ENCODE peak calls at places on chromosomes 6 and 20, in eight cellular contexts. I is GM18507; Y is mesendoderm; G is NCI-H510A; T is stimulated activated naive CD4-positive, alpha-beta T cell; S is right lobe of liver; U is ACHN; X is WTC11. M is an unnamed sample.

GRCh38 chr6:114339706-114340105 is 3.1 kb downstream of the HS3ST5 start:
- DNase-seq in I (no peak), Y (no peak), G (no peak), T (no peak), S (no peak), U (no peak), X (no peak), M (no peak)

GRCh38 chr6:34543421-34543820 is 12.7 kb downstream of the SPDEF start:
- DNase-seq in I (no peak), Y (no peak), G (no peak), T (no peak), S (no peak), U (peak), X (no peak), M (no peak)

GRCh38 chr6:156575361-156575760 is 201.8 kb upstream of the ARID1B start:
- DNase-seq in I (no peak), Y (no peak), G (no peak), T (no peak), S (no peak), U (no peak), X (no peak), M (no peak)

GRCh38 chr6:150535818-150536220 is 63.9 kb upstream of the PLEKHG1 start:
- DNase-seq in I (no peak), Y (no peak), G (no peak), T (no peak), S (no peak), U (no peak), X (no peak), M (no peak)

GRCh38 chr20:17818187-17818586 is 118.4 kb downstream of the BANF2 start:
- DNase-seq in I (no peak), Y (no peak), G (no peak), T (no peak), S (no peak), U (no peak), X (no peak), M (no peak)

GRCh38 chr6:167860546-167861226 is 34.0 kb downstream of the AFDN start:
- DNase-seq in I (no peak), Y (peak), G (no peak), T (no peak), S (no peak), U (no peak), X (no peak), M (no peak)

GRCh38 chr6:5814116-5814515 is 192.6 kb downstream of the NRN1 start:
- DNase-seq in I (no peak), Y (no peak), G (no peak), T (no peak), S (no peak), U (no peak), X (no peak), M (no peak)

GRCh38 chr6:71345505-71345904 is 56.9 kb downstream of the OGFRL1 start:
- DNase-seq in I (no peak), Y (no peak), G (no peak), T (no peak), S (no peak), U (no peak), X (no peak), M (no peak)

GRCh38 chr6:36459483-36459882 is 16.7 kb downstream of the KCTD20 start:
- DNase-seq in I (no peak), Y (no peak), G (no peak), T (no peak), S (no peak), U (no peak), X (no peak), M (no peak)

GRCh38 chr6:2839982-2840793 is 1.5 kb downstream of the SERPINB1 start:
- DNase-seq in I (no peak), Y (no peak), G (no peak), T (no peak), S (no peak), U (peak), X (no peak), M (no peak)

GRCh38 chr6:161444464-161444863 is 170.6 kb upstream of the AGPAT4 start:
- DNase-seq in I (no peak), Y (peak), G (no peak), T (no peak), S (no peak), U (no peak), X (peak), M (no peak)

GRCh38 chr6:152185158-152185574 is 377.7 kb downstream of the ESR1 start:
- DNase-seq in I (no peak), Y (no peak), G (no peak), T (no peak), S (no peak), U (no peak), X (no peak), M (no peak)

GRCh38 chr6:164039954-164040375 is 625.4 kb downstream of the QKI start:
- DNase-seq in I (no peak), Y (no peak), G (no peak), T (peak), S (peak), U (no peak), X (no peak), M (peak)

GRCh38 chr20:51509208-51509607 is 33.3 kb downstream of the NFATC2 start:
- DNase-seq in I (no peak), Y (no peak), G (no peak), T (no peak), S (no peak), U (no peak), X (no peak), M (no peak)

GRCh38 chr6:156875062-156875461 is 97.9 kb downstream of the ARID1B start:
- DNase-seq in I (no peak), Y (no peak), G (no peak), T (no peak), S (no peak), U (no peak), X (no peak), M (no peak)

GRCh38 chr6:44311767-44312166 is 1.4 kb downstream of the AARS2 start:
- DNase-seq in I (no peak), Y (no peak), G (no peak), T (no peak), S (no peak), U (no peak), X (no peak), M (no peak)

GRCh38 chr6:48110436-48111142 is 408 bp downstream of the PTCHD4 start:
- DNase-seq in I (no peak), Y (no peak), G (no peak), T (no peak), S (no peak), U (no peak), X (no peak), M (no peak)

GRCh38 chr6:40210628-40211056 is 276.4 kb upstream of the MOCS1 start:
- DNase-seq in I (no peak), Y (peak), G (no peak), T (no peak), S (no peak), U (no peak), X (no peak), M (no peak)

GRCh38 chr6:148021715-148022114 is 320.9 kb upstream of the SASH1 start:
- DNase-seq in I (no peak), Y (peak), G (no peak), T (no peak), S (no peak), U (no peak), X (peak), M (no peak)

GRCh38 chr6:32149577-32149845 is 2.2 kb downstream of the PRRT1 start:
- DNase-seq in I (no peak), Y (no peak), G (no peak), T (no peak), S (no peak), U (no peak), X (no peak), M (no peak)

GRCh38 chr6:109947001-109947400 is 31.1 kb upstream of the GPR6 start:
- DNase-seq in I (no peak), Y (no peak), G (no peak), T (no peak), S (no peak), U (no peak), X (no peak), M (no peak)

GRCh38 chr20:39851459-39851858 is 837.6 kb downstream of the MAFB start:
- DNase-seq in I (no peak), Y (no peak), G (no peak), T (no peak), S (no peak), U (no peak), X (no peak), M (no peak)

GRCh38 chr6:140992678-140993077 is 1140.0 kb upstream of the GJE1 start:
- DNase-seq in I (no peak), Y (no peak), G (no peak), T (no peak), S (no peak), U (no peak), X (no peak), M (no peak)

GRCh38 chr20:21099653-21100589 is 6.2 kb downstream of the LINC00237 start:
- DNase-seq in I (no peak), Y (peak), G (peak), T (peak), S (peak), U (peak), X (peak), M (no peak)

GRCh38 chr6:3310710-3311109 is 52.0 kb downstream of the PSMG4 start:
- DNase-seq in I (no peak), Y (no peak), G (no peak), T (no peak), S (no peak), U (no peak), X (no peak), M (no peak)

GRCh38 chr6:166637806-166638458 is 10.9 kb upstream of the RPS6KA2 start:
- DNase-seq in I (no peak), Y (no peak), G (no peak), T (no peak), S (no peak), U (no peak), X (no peak), M (no peak)

GRCh38 chr6:153214439-153214838 is 83.4 kb upstream of the RGS17 start:
- DNase-seq in I (no peak), Y (peak), G (no peak), T (no peak), S (no peak), U (no peak), X (no peak), M (no peak)

GRCh38 chr6:125884656-125885055 is 71.9 kb upstream of the HINT3 start:
- DNase-seq in I (no peak), Y (no peak), G (no peak), T (no peak), S (no peak), U (no peak), X (no peak), M (no peak)

GRCh38 chr20:4711511-4711910 is 10.2 kb upstream of the PRND start:
- DNase-seq in I (no peak), Y (no peak), G (no peak), T (no peak), S (no peak), U (no peak), X (no peak), M (peak)

GRCh38 chr6:44050872-44051421 is 76.3 kb downstream of the MRPL14 start:
- DNase-seq in I (no peak), Y (no peak), G (no peak), T (no peak), S (peak), U (no peak), X (no peak), M (no peak)

GRCh38 chr6:167469655-167470054 is 144.8 kb downstream of the TTLL2 start:
- DNase-seq in I (no peak), Y (no peak), G (no peak), T (no peak), S (no peak), U (no peak), X (no peak), M (no peak)

GRCh38 chr20:59603176-59603575 is 1.2 kb upstream of the PHACTR3 start:
- DNase-seq in I (no peak), Y (no peak), G (no peak), T (no peak), S (peak), U (no peak), X (no peak), M (no peak)

GRCh38 chr20:46128310-46129151 is 10.4 kb downstream of the CD40 start:
- DNase-seq in I (no peak), Y (peak), G (no peak), T (no peak), S (no peak), U (peak), X (peak), M (no peak)

GRCh38 chr6:90537723-90538407 is 49.0 kb downstream of the MAP3K7 start:
- DNase-seq in I (no peak), Y (no peak), G (no peak), T (no peak), S (no peak), U (no peak), X (no peak), M (no peak)

M was measured in left lobe of liver.